ENCODE peak calls at places on chromosomes 12 and 14, in ten cellular contexts. C is K562, I is Peyer's patch, Q is body of pancreas, F is uterus, Y is heart left ventricle, R is IMR-90, D is spleen, P is right lobe of liver, W is testis. U is an unnamed sample.
A peak's percentile ranks its signal among the peaks of the same experiment; 100 is the strongest.

GRCh38 chr12:99387661-99388060 is 259.9 kb upstream of the GARIN6 start:
- DNase-seq in C (no peak), I (no peak), Q (no peak), F (no peak), Y (no peak), R (no peak), D (no peak), P (no peak), W (no peak), U (no peak)

GRCh38 chr12:108282676-108283075 is 56.4 kb downstream of the CMKLR1 start:
- DNase-seq in C (no peak), I (no peak), Q (no peak), F (no peak), Y (no peak), R (no peak), D (no peak), P (no peak), W (no peak), U (no peak)

GRCh38 chr12:10741836-10742235 is 18.7 kb upstream of the YBX3 start:
- DNase-seq in C (no peak), I (no peak), Q (no peak), F (no peak), Y (no peak), R (no peak), D (no peak), P (no peak), W (no peak), U (no peak)

GRCh38 chr12:49868952-49869815 is 26.3 kb upstream of the BCDIN3D start:
- DNase-seq in C (peak; percentile 96), I (no peak), Q (peak; percentile 56), F (peak; percentile 97), Y (peak; percentile 93), R (peak; percentile 97), D (peak; percentile 78), P (no peak), W (peak; percentile 94), U (peak; percentile 69)

GRCh38 chr14:33925209-33925608 is 25.7 kb downstream of the EGLN3 start:
- DNase-seq in C (no peak), I (no peak), Q (no peak), F (no peak), Y (no peak), R (no peak), D (no peak), P (no peak), W (no peak), U (no peak)

GRCh38 chr12:47736877-47737676 is 11.8 kb upstream of the ENDOU start:
- DNase-seq in C (peak; percentile 65), I (no peak), Q (peak; percentile 89), F (peak; percentile 89), Y (peak; percentile 90), R (peak; percentile 73), D (peak; percentile 88), P (peak; percentile 92), W (peak; percentile 95), U (peak; percentile 93)

GRCh38 chr12:132657004-132657727 is 30.0 kb downstream of the POLE start:
- DNase-seq in C (no peak), I (peak; percentile 37), Q (no peak), F (no peak), Y (no peak), R (no peak), D (no peak), P (no peak), W (no peak), U (no peak)

GRCh38 chr12:124097681-124098080 is 124.7 kb downstream of the ZNF664 start:
- DNase-seq in C (no peak), I (no peak), Q (no peak), F (no peak), Y (no peak), R (no peak), D (no peak), P (no peak), W (peak; percentile 61), U (no peak)

GRCh38 chr12:105740337-105740736 is 398.4 kb downstream of the NUAK1 start:
- DNase-seq in C (no peak), I (no peak), Q (no peak), F (no peak), Y (no peak), R (no peak), D (no peak), P (no peak), W (no peak), U (no peak)

GRCh38 chr14:96662116-96662901 is 134.9 kb upstream of the VRK1 start:
- DNase-seq in C (no peak), I (no peak), Q (no peak), F (no peak), Y (no peak), R (no peak), D (no peak), P (no peak), W (no peak), U (no peak)

GRCh38 chr12:59834659-59835474 is 239.0 kb downstream of the SLC16A7 start:
- DNase-seq in C (no peak), I (no peak), Q (no peak), F (no peak), Y (no peak), R (peak; percentile 47), D (no peak), P (no peak), W (no peak), U (no peak)

GRCh38 chr14:95701846-95702221 is 12.1 kb downstream of the TCL1A start:
- DNase-seq in C (no peak), I (no peak), Q (no peak), F (peak; percentile 27), Y (no peak), R (no peak), D (no peak), P (no peak), W (peak; percentile 45), U (no peak)

GRCh38 chr14:76138758-76139723 is 12.7 kb upstream of the GPATCH2L start:
- DNase-seq in C (peak; percentile 79), I (no peak), Q (no peak), F (no peak), Y (no peak), R (no peak), D (no peak), P (no peak), W (peak; percentile 36), U (peak; percentile 5)

GRCh38 chr14:65336191-65336591 is 76.3 kb upstream of the FUT8 start:
- DNase-seq in C (no peak), I (no peak), Q (no peak), F (no peak), Y (no peak), R (peak; percentile 73), D (no peak), P (no peak), W (no peak), U (no peak)
- H3K4me1 ChIP-seq in C (no peaks in the 10 kb centered on the region), I (peaks cover 7% of the 10 kb centered on the region), Q (peaks cover 13% of the 10 kb centered on the region), F (peaks cover 4% of the 10 kb centered on the region), Y (no peaks in the 10 kb centered on the region), R (peaks cover 22% of the 10 kb centered on the region), D (peaks cover 14% of the 10 kb centered on the region), P (no peaks in the 10 kb centered on the region), W (peaks cover 25% of the 10 kb centered on the region), U (no peaks in the 10 kb centered on the region)

GRCh38 chr14:100681111-100681510 is 45.6 kb upstream of the DLK1 start:
- DNase-seq in C (no peak), I (no peak), Q (no peak), F (no peak), Y (no peak), R (no peak), D (no peak), P (no peak), W (no peak), U (no peak)

GRCh38 chr14:100682749-100683148 is 43.9 kb upstream of the DLK1 start:
- DNase-seq in C (no peak), I (no peak), Q (no peak), F (no peak), Y (no peak), R (no peak), D (no peak), P (no peak), W (no peak), U (no peak)

GRCh38 chr14:100679170-100679569 is 47.5 kb upstream of the DLK1 start:
- DNase-seq in C (no peak), I (no peak), Q (no peak), F (no peak), Y (no peak), R (no peak), D (no peak), P (no peak), W (no peak), U (no peak)

GRCh38 chr14:100679707-100680438 is 46.8 kb upstream of the DLK1 start:
- DNase-seq in C (no peak), I (no peak), Q (no peak), F (peak; percentile 79), Y (peak; percentile 65), R (peak; percentile 73), D (peak; percentile 84), P (no peak), W (peak; percentile 87), U (peak; percentile 61)

DNA sequence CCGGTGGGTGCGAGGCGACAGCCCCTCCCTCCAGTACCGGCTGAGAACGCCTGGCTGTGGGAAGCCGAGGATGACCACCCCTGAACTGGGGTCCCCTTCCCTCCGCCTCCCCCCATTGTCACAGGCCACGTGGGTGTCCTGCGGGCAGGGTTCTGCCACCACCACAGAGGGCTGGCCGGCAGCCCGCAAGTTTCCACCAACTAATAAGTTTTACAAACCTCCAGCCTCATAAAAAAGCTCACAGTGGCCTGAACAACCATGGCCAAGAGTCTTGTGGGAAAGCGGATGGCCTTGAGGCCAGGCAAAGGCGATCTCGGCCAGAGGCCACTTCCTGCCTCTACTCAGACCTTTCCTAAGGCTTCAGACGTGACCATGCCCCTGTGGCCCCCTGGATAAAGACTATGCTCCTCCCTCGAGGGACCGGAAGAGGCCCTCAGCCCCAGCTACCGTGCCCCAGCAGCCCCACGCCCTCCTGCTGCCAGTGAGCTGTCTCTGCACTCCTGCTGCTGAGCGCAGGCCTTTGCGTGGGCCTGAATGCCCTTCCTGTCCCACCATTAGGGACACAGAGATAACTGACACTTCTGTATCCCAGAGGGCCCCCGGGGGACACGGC is 46.1 kb upstream of the DLK1 start:
- DNase-seq in C (peak; percentile 74), I (no peak), Q (no peak), F (no peak), Y (peak; percentile 35), R (no peak), D (no peak), P (no peak), W (peak; percentile 44), U (no peak)
- TF ChIP-seq POLR2A in C (no peak), I (no peak), Q (no peak), F (no peak), Y (no peak), R (no peak), D (no peak), P (no peak), W (no peak), U (no peak)

GRCh38 chr12:118166946-118167345 is 31.0 kb downstream of the PEBP1 start:
- DNase-seq in C (no peak), I (no peak), Q (no peak), F (no peak), Y (no peak), R (no peak), D (no peak), P (no peak), W (no peak), U (no peak)
- H3K27ac ChIP-seq in C (no peak overlapping the region), I (no peak overlapping the region), Q (no peak overlapping the region), F (no peak overlapping the region), Y (no peak overlapping the region), R (no peak overlapping the region), D (no peak overlapping the region), P (no peak overlapping the region), W (peak overlapping the region; percentile 6), U (no peak overlapping the region)

DNA sequence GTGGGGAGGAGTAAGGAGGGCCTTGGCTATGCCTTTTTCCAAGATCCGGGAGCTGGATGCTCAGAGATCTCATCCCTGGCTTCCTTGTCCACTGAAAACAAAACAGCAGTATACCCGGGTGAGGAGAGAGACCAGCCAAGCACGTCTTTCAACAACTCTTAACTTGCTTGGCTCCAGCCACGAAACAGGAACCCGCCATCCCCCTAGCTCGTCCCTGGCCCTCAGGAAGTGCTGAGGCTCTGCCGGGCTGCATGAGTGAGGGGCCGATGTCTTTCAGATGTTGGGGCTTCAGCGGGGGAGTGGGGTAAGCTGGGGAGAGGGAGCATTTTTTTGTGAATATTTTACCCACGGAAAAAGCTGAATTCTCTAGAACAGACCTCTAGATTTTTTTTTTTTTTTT is 231.1 kb downstream of the CACNA1C start:
- DNase-seq in C (no peak), I (no peak), Q (no peak), F (no peak), Y (no peak), R (peak; percentile 53), D (no peak), P (peak; percentile 33), W (peak; percentile 24), U (peak; percentile 61)
- H3K4me1 ChIP-seq in C (no peaks in the 10 kb centered on the region), I (no peaks in the 10 kb centered on the region), Q (no peaks in the 10 kb centered on the region), F (peaks cover 27% of the 10 kb centered on the region), Y (peaks cover 60% of the 10 kb centered on the region), R (peaks cover 44% of the 10 kb centered on the region), D (peaks cover 27% of the 10 kb centered on the region), P (no peaks in the 10 kb centered on the region), W (no peaks in the 10 kb centered on the region), U (no peaks in the 10 kb centered on the region)

U was measured in adrenal gland.